ENCODE peak calls at places on chromosomes 4 and X, in nine cellular contexts. One of them, this sample, is unnamed. For H3K9me3, the result is how much of the 10 kb centered on the place peaks cover.

GRCh38 chrX:114959729-114960128 is 57.7 kb downstream of the IL13RA2 start:
- DNase-seq in GM23248: peak
- DNase-seq in heart right ventricle: no peak
- DNase-seq in body of pancreas: no peak
- DNase-seq in WERI-Rb-1: no peak
- DNase-seq in hepatocyte: peak
- DNase-seq in breast epithelium: no peak
- DNase-seq in HCT116: no peak
- DNase-seq in K562: no peak
- DNase-seq in this sample: peak

GRCh38 chr4:119627267-119628190 is 1.1 kb downstream of the PDE5A start:
- DNase-seq in K562: peak
- DNase-seq in heart right ventricle: peak
- DNase-seq in body of pancreas: peak
- DNase-seq in breast epithelium: peak
- DNase-seq in hepatocyte: peak
- DNase-seq in WERI-Rb-1: peak
- DNase-seq in GM23248: peak
- DNase-seq in HCT116: peak
- DNase-seq in this sample: peak

GRCh38 chr4:168630445-168631187 is 133.8 kb downstream of the PALLD start:
- DNase-seq in HCT116: no peak
- DNase-seq in heart right ventricle: no peak
- DNase-seq in WERI-Rb-1: no peak
- DNase-seq in K562: no peak
- DNase-seq in hepatocyte: no peak
- DNase-seq in GM23248: peak
- DNase-seq in breast epithelium: no peak
- DNase-seq in body of pancreas: no peak
- DNase-seq in this sample: no peak

GRCh38 chr4:7160439-7160838 is 31.9 kb upstream of the SORCS2 start:
- DNase-seq in body of pancreas: peak
- DNase-seq in hepatocyte: no peak
- DNase-seq in GM23248: no peak
- DNase-seq in WERI-Rb-1: no peak
- DNase-seq in heart right ventricle: no peak
- DNase-seq in breast epithelium: no peak
- DNase-seq in K562: no peak
- DNase-seq in HCT116: no peak
- DNase-seq in this sample: no peak

GRCh38 chr4:174222266-174222872 is 61.1 kb downstream of the FBXO8 start:
- DNase-seq in breast epithelium: no peak
- DNase-seq in hepatocyte: peak
- DNase-seq in K562: peak
- DNase-seq in HCT116: peak
- DNase-seq in heart right ventricle: no peak
- DNase-seq in GM23248: peak
- DNase-seq in WERI-Rb-1: no peak
- DNase-seq in body of pancreas: no peak
- DNase-seq in this sample: peak

GRCh38 chr4:98482847-98483806 is 175.3 kb downstream of the TSPAN5 start:
- DNase-seq in GM23248: peak
- DNase-seq in heart right ventricle: no peak
- DNase-seq in breast epithelium: no peak
- DNase-seq in hepatocyte: no peak
- DNase-seq in K562: no peak
- DNase-seq in body of pancreas: no peak
- DNase-seq in WERI-Rb-1: no peak
- DNase-seq in HCT116: peak
- DNase-seq in this sample: no peak

GRCh38 chr4:109750652-109751244 is 20.9 kb upstream of the PLA2G12A start:
- DNase-seq in body of pancreas: no peak
- DNase-seq in K562: no peak
- DNase-seq in hepatocyte: no peak
- DNase-seq in HCT116: no peak
- DNase-seq in WERI-Rb-1: no peak
- DNase-seq in breast epithelium: no peak
- DNase-seq in heart right ventricle: no peak
- DNase-seq in GM23248: no peak
- DNase-seq in this sample: no peak

GRCh38 chr4:181261279-181261678 is 981.9 kb upstream of the TENM3 start:
- DNase-seq in heart right ventricle: no peak
- DNase-seq in K562: no peak
- DNase-seq in breast epithelium: no peak
- DNase-seq in HCT116: no peak
- DNase-seq in GM23248: no peak
- DNase-seq in hepatocyte: peak
- DNase-seq in WERI-Rb-1: no peak
- DNase-seq in body of pancreas: no peak
- DNase-seq in this sample: no peak

GRCh38 chr4:149555146-149555545 is 260.5 kb downstream of the IQCM start:
- DNase-seq in body of pancreas: no peak
- DNase-seq in GM23248: no peak
- DNase-seq in breast epithelium: no peak
- DNase-seq in K562: no peak
- DNase-seq in hepatocyte: no peak
- DNase-seq in WERI-Rb-1: no peak
- DNase-seq in heart right ventricle: no peak
- DNase-seq in HCT116: no peak
- DNase-seq in this sample: no peak

GRCh38 chr4:84063618-84064017 is 435.5 kb downstream of the NKX6-1 start:
- DNase-seq in K562: no peak
- DNase-seq in WERI-Rb-1: peak
- DNase-seq in heart right ventricle: no peak
- DNase-seq in hepatocyte: no peak
- DNase-seq in GM23248: no peak
- DNase-seq in HCT116: no peak
- DNase-seq in breast epithelium: no peak
- DNase-seq in body of pancreas: no peak
- DNase-seq in this sample: no peak

GRCh38 chrX:49106930-49107329 is 16.6 kb downstream of the GPKOW start:
- DNase-seq in body of pancreas: peak
- DNase-seq in hepatocyte: peak
- DNase-seq in WERI-Rb-1: peak
- DNase-seq in heart right ventricle: no peak
- DNase-seq in K562: no peak
- DNase-seq in breast epithelium: no peak
- DNase-seq in HCT116: no peak
- DNase-seq in GM23248: peak
- DNase-seq in this sample: peak

GRCh38 chr4:10161840-10162239 is 45.2 kb upstream of the WDR1 start:
- DNase-seq in breast epithelium: no peak
- DNase-seq in heart right ventricle: no peak
- DNase-seq in body of pancreas: no peak
- DNase-seq in WERI-Rb-1: no peak
- DNase-seq in GM23248: no peak
- DNase-seq in HCT116: no peak
- DNase-seq in K562: no peak
- DNase-seq in hepatocyte: no peak
- DNase-seq in this sample: no peak

GRCh38 chrX:31483336-31483735 is 411.5 kb upstream of the FTHL17 start:
- DNase-seq in WERI-Rb-1: no peak
- DNase-seq in hepatocyte: no peak
- DNase-seq in HCT116: no peak
- DNase-seq in breast epithelium: peak
- DNase-seq in body of pancreas: no peak
- DNase-seq in K562: no peak
- DNase-seq in GM23248: peak
- DNase-seq in heart right ventricle: no peak
- DNase-seq in this sample: no peak

GRCh38 chrX:134481339-134481738 is 21.4 kb downstream of the HPRT1 start:
- DNase-seq in hepatocyte: no peak
- DNase-seq in heart right ventricle: no peak
- DNase-seq in breast epithelium: no peak
- DNase-seq in K562: no peak
- DNase-seq in HCT116: no peak
- DNase-seq in GM23248: no peak
- DNase-seq in body of pancreas: no peak
- DNase-seq in WERI-Rb-1: no peak
- DNase-seq in this sample: no peak

GRCh38 chrX:55004231-55004630 is 4.1 kb downstream of the APEX2 start:
- DNase-seq in WERI-Rb-1: no peak
- DNase-seq in heart right ventricle: no peak
- DNase-seq in HCT116: no peak
- DNase-seq in GM23248: no peak
- DNase-seq in body of pancreas: no peak
- DNase-seq in breast epithelium: no peak
- DNase-seq in hepatocyte: no peak
- DNase-seq in K562: no peak
- DNase-seq in this sample: no peak
- H3K9me3 ChIP-seq in WERI-Rb-1: under half
- H3K9me3 ChIP-seq in heart right ventricle: under half
- H3K9me3 ChIP-seq in HCT116: under half
- H3K9me3 ChIP-seq in GM23248: under half
- H3K9me3 ChIP-seq in body of pancreas: under half
- H3K9me3 ChIP-seq in breast epithelium: under half
- H3K9me3 ChIP-seq in hepatocyte: under half
- H3K9me3 ChIP-seq in K562: under half
- H3K9me3 ChIP-seq in this sample: under half

DNA sequence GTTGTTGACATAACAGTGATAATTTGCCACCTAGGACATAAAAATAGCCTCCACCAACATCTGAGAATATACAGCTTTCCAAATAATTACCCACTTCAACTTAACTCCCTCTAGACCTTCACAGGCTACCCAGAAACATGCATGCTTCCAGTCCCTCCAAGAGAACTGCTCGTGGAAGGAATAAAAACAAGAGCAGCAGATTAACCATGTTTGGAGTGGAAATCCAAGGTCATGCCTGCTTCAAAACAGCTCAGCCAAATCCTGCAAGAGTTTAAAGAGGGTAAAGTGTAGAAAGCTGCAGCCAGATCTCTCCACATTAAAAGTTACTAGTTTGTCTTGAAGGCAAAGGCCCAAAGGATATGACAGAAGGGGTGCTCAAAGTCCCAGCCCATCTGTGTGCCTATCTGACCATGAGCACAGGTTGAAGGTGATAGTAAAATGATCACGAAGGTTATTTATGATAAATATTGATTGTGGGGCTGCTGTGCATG is 139.3 kb downstream of the RNF150 start:
- DNase-seq in body of pancreas: no peak
- DNase-seq in hepatocyte: no peak
- DNase-seq in heart right ventricle: no peak
- DNase-seq in K562: no peak
- DNase-seq in WERI-Rb-1: no peak
- DNase-seq in HCT116: no peak
- DNase-seq in breast epithelium: no peak
- DNase-seq in GM23248: no peak
- DNase-seq in this sample: no peak
- H3K27ac ChIP-seq in body of pancreas: no peak
- H3K27ac ChIP-seq in hepatocyte: no peak
- H3K27ac ChIP-seq in heart right ventricle: peak
- H3K27ac ChIP-seq in K562: no peak
- H3K27ac ChIP-seq in WERI-Rb-1: no peak
- H3K27ac ChIP-seq in HCT116: no peak
- H3K27ac ChIP-seq in breast epithelium: no peak
- H3K27ac ChIP-seq in GM23248: no peak
- H3K27ac ChIP-seq in this sample: no peak

GRCh38 chrX:145817299-145817665 is 347 bp upstream of the SLITRK2 start:
- DNase-seq in WERI-Rb-1: no peak
- DNase-seq in breast epithelium: no peak
- DNase-seq in GM23248: no peak
- DNase-seq in heart right ventricle: no peak
- DNase-seq in body of pancreas: no peak
- DNase-seq in K562: no peak
- DNase-seq in hepatocyte: no peak
- DNase-seq in HCT116: no peak
- DNase-seq in this sample: no peak

GRCh38 chrX:145817666-145818521 is at the start of gene SLITRK2:
- DNase-seq in heart right ventricle: no peak
- DNase-seq in WERI-Rb-1: no peak
- DNase-seq in breast epithelium: no peak
- DNase-seq in K562: no peak
- DNase-seq in hepatocyte: peak
- DNase-seq in HCT116: no peak
- DNase-seq in body of pancreas: peak
- DNase-seq in GM23248: peak
- DNase-seq in this sample: no peak

GRCh38 chrX:145818522-145819075 is 970 bp downstream of the SLITRK2 start:
- DNase-seq in heart right ventricle: no peak
- DNase-seq in hepatocyte: no peak
- DNase-seq in body of pancreas: no peak
- DNase-seq in GM23248: no peak
- DNase-seq in WERI-Rb-1: no peak
- DNase-seq in K562: no peak
- DNase-seq in HCT116: no peak
- DNase-seq in breast epithelium: no peak
- DNase-seq in this sample: no peak

GRCh38 chrX:145813081-145813480 is 4.5 kb upstream of the SLITRK2 start:
- DNase-seq in body of pancreas: no peak
- DNase-seq in GM23248: no peak
- DNase-seq in hepatocyte: no peak
- DNase-seq in HCT116: no peak
- DNase-seq in K562: no peak
- DNase-seq in breast epithelium: no peak
- DNase-seq in WERI-Rb-1: no peak
- DNase-seq in heart right ventricle: no peak
- DNase-seq in this sample: no peak

GRCh38 chrX:145816607-145817298 is 876 bp upstream of the SLITRK2 start:
- DNase-seq in WERI-Rb-1: no peak
- DNase-seq in hepatocyte: no peak
- DNase-seq in heart right ventricle: no peak
- DNase-seq in HCT116: no peak
- DNase-seq in GM23248: no peak
- DNase-seq in body of pancreas: no peak
- DNase-seq in breast epithelium: no peak
- DNase-seq in K562: no peak
- DNase-seq in this sample: no peak
- H3K9me3 ChIP-seq in WERI-Rb-1: under half
- H3K9me3 ChIP-seq in hepatocyte: under half
- H3K9me3 ChIP-seq in heart right ventricle: under half
- H3K9me3 ChIP-seq in HCT116: under half
- H3K9me3 ChIP-seq in GM23248: under half
- H3K9me3 ChIP-seq in body of pancreas: under half
- H3K9me3 ChIP-seq in breast epithelium: under half
- H3K9me3 ChIP-seq in K562: under half
- H3K9me3 ChIP-seq in this sample: under half

DNA sequence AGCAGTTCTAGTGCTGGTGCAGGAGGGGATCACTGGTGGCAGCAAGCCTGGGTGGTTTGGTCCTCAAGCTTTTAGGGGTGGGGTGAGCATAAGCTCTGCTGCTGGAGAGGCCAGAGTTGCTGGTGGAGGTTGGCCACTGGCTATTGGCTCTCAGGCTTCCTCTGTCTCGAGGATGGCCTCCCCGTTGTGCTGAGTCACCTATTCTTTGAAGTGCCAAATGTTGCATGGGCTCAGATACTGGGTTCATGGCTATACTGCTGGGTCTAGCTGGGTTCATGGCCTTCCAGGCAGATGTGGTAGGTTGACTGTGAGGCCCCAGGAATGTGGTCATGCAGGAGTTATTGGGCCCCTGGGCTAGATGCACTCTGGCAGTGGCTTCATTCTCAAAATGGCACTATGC is 466.3 kb downstream of the NAF1 start:
- DNase-seq in HCT116: no peak
- DNase-seq in breast epithelium: no peak
- DNase-seq in hepatocyte: no peak
- DNase-seq in WERI-Rb-1: no peak
- DNase-seq in body of pancreas: no peak
- DNase-seq in K562: no peak
- DNase-seq in heart right ventricle: no peak
- DNase-seq in GM23248: no peak
- DNase-seq in this sample: no peak
- H3K27ac ChIP-seq in HCT116: no peak
- H3K27ac ChIP-seq in breast epithelium: no peak
- H3K27ac ChIP-seq in hepatocyte: no peak
- H3K27ac ChIP-seq in WERI-Rb-1: no peak
- H3K27ac ChIP-seq in body of pancreas: no peak
- H3K27ac ChIP-seq in K562: no peak
- H3K27ac ChIP-seq in heart right ventricle: no peak
- H3K27ac ChIP-seq in GM23248: no peak
- H3K27ac ChIP-seq in this sample: no peak

This sample was measured in Karpas-422.